ENCODE peak calls at places on chromosomes 2 and 18, in seven cellular contexts. Y is chondrocyte, Z is GM06990, D is A549, R is NB4, I is heart left ventricle, S is stomach. P is an unnamed sample.

GRCh38 chr2:229202646-229203045 is 68.4 kb downstream of the PID1 start:
- DNase-seq in I (no peak), Y (no peak), R (no peak), Z (no peak), D (no peak), S (no peak), P (no peak)

GRCh38 chr18:51390695-51391094 is 193.2 kb upstream of the MEX3C start:
- DNase-seq in R (no peak), Z (no peak), S (no peak), I (no peak), Y (no peak), D (no peak), P (no peak)

GRCh38 chr2:10918661-10919414 is 7.1 kb downstream of the KCNF1 start:
- DNase-seq in R (no peak), I (no peak), S (peak), Y (peak), Z (no peak), D (no peak), P (peak)

GRCh38 chr2:37507703-37508102 is 163.3 kb downstream of the QPCT start:
- DNase-seq in S (no peak), R (no peak), I (no peak), Z (no peak), Y (no peak), D (no peak), P (no peak)

GRCh38 chr2:65430515-65431416 is 1.6 kb downstream of the SPRED2 start:
- DNase-seq in Z (peak), D (peak), Y (no peak), S (peak), I (peak), R (peak), P (peak)

GRCh38 chr2:38245114-38245641 is 131.9 kb downstream of the ATL2 start:
- DNase-seq in I (no peak), R (no peak), Y (no peak), D (no peak), S (no peak), Z (no peak), P (peak)

GRCh38 chr18:5746844-5747243 is 148.5 kb downstream of the TMEM200C start:
- DNase-seq in Z (no peak), R (no peak), D (no peak), Y (no peak), I (no peak), S (no peak), P (no peak)

GRCh38 chr18:69220529-69220928 is 180.2 kb upstream of the DOK6 start:
- DNase-seq in D (no peak), R (no peak), I (no peak), Y (no peak), S (no peak), Z (no peak), P (no peak)

GRCh38 chr2:110818767-110819481 is 86.6 kb downstream of the ACOXL start:
- DNase-seq in Y (no peak), R (peak), S (no peak), I (no peak), Z (no peak), D (no peak), P (no peak)
- TF ChIP-seq CTCF in Y (peak), R (peak), S (no peak), I (no peak), Z (peak), D (no peak), P (no peak)

DNA sequence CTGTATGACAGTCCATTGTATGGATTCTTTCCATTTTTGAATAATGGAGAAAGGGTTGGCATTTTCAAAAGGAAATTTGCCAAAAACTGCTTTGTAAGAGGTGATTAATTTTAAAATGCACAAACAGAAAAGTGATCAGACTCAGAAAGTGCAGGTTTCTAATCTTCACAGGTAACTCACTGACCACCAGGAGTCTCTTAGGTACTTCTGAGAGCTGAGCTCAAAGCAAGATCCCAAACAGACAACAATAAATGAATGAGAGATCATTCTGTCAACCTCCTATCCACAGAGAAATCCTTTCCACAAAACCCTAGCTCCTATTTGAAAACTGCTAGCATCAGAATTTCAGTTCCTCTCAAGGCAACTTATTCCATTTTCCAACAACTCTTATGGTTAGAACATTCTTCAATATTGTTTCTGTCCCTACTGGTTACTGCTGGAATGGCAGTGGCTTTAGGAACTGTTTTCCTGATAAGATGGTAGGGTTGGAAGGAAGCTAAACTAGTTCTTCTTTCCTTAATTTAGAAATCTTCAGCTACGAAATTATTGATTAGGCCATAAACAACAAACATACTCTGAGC is 20.6 kb upstream of the HAAO start:
- DNase-seq in Z (no peak), D (peak), R (peak), Y (no peak), S (no peak), I (no peak), P (no peak)
- TF ChIP-seq CTCF in Z (peak), D (peak), R (peak), Y (peak), S (no peak), I (peak), P (peak)

DNA sequence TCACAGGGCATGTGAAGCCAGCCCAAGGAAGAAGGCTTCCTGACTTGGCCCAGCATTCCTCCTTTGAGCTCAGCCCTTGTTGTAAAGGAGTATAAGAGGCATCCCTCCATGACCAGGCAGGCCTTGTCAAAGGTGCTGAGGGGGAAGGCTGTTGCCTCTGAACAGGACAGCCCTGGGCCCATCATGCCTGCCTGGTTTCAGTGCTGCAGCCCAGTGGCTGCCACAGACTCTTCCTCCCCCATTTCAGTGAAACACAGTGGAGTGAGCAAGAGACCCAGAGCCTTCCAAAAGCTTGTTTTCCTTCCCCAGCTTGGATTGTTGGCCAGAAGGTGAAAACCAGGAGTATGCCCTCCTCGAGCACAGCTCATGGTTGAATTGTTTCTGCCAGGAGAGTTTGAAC is 19.9 kb upstream of the RPL37A start:
- DNase-seq in Y (no peak), D (no peak), I (no peak), R (no peak), S (no peak), Z (no peak), P (no peak)
- TF ChIP-seq CTCF in Y (no peak), D (no peak), I (no peak), R (no peak), S (no peak), Z (no peak), P (no peak)

GRCh38 chr2:1979101-1979500 is 234.8 kb upstream of the PXDN start:
- DNase-seq in S (no peak), D (no peak), Z (no peak), R (peak), Y (no peak), I (no peak), P (no peak)
- TF ChIP-seq CTCF in S (no peak), D (no peak), Z (no peak), R (no peak), Y (no peak), I (no peak), P (no peak)

GRCh38 chr2:14631676-14632075 is 841 bp upstream of the LRATD1 start:
- DNase-seq in S (no peak), I (no peak), R (no peak), D (no peak), Y (no peak), Z (no peak), P (no peak)

GRCh38 chr2:14634223-14634884 is 1.8 kb downstream of the LRATD1 start:
- DNase-seq in R (no peak), S (peak), Z (no peak), Y (peak), D (peak), I (peak), P (peak)

GRCh38 chr2:14633031-14633430 is 514 bp downstream of the LRATD1 start:
- DNase-seq in Y (no peak), R (no peak), Z (no peak), D (no peak), I (no peak), S (peak), P (peak)

GRCh38 chr2:14633451-14634211 is 1.1 kb downstream of the LRATD1 start:
- DNase-seq in D (no peak), I (no peak), Z (no peak), R (no peak), S (no peak), Y (no peak), P (peak)

DNA sequence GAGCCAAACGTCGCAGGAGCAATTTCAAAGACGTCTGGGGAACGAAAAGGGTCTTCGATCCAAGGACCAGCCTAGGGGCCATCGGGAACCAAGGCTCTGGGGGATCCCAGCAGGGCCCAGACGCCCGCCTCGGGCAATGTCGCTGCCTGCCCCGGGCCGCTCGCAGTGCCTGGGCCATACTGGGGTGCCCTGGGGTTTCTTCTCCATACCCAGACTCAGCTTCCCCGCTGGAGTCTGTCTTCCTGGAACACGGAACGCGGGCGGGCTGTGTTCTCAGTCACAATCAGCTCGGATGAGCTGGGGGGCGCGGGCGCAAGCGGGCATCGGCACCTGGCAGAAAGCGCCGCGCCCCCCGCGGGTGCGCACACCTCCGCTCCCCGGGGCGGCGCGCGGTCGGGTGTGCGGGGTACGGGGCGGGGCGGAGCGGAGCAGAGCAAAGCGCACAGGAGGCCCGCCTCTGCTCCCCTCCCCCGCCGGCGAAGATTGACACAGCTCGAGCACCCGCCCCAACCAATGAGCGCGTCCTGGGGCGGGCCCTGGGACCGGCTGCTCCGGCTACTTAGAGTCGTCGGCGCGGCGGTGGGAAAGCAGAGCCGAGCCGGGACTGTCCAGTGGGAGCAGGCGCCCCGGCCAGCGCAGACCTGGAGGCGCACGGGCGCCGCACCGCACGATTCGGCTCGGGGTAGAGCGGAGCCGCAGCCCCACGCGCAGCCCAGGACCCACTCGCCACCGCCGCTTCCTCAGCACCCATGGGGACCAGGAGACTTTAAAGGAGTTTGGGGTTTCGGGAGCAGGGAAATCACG is at the start of gene LRATD1:
- DNase-seq in S (peak), R (no peak), Y (no peak), Z (no peak), I (peak), D (peak), P (peak)
- TF ChIP-seq CTCF in S (no peak), R (no peak), Y (no peak), Z (no peak), I (no peak), D (no peak), P (no peak)

DNA sequence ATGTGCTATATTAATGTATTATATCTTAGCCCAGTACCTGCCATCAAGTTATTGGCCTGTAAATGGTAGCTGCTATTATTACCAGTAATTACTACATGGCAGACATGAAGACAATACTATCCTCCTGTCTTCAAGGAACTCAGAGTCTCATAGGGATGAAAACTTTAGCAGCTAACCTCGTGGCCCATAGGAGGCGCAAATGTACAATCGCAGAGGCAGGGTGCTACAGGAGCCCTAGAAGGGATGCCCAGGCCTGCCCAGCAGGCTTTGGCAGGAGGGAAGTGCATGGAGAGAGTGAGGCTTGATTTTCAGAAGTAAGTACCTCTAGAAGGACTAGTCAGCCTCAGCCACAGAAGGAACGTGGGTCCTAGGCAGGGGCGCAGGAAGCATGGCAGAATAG is 44.7 kb upstream of the KIDINS220 start:
- DNase-seq in D (no peak), S (no peak), R (peak), Z (no peak), I (no peak), Y (no peak), P (peak)
- TF ChIP-seq CTCF in D (peak), S (no peak), R (peak), Z (peak), I (no peak), Y (peak), P (no peak)

DNA sequence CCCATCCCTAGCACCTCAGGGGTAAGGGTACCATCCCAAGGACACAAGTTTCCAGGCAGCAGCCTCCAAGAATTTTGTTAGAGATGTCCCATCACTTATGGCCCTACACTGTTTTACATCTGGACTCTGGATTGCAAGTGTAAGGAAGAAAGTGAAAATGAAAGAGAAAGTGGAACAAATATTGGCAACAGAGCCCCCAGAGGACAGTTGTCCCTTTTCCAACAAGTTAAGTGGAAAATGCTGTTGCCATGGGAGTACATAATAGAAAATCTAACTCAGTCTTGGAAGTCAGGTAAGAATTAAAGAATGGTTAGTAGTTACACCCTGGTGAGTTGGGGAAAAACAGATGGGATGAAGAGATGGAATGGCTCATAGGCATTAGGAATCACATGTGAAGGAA is 50.6 kb downstream of the TTC21B start:
- DNase-seq in D (no peak), S (no peak), R (peak), Y (no peak), I (no peak), Z (no peak), P (no peak)
- TF ChIP-seq CTCF in D (no peak), S (no peak), R (no peak), Y (peak), I (peak), Z (no peak), P (no peak)

GRCh38 chr2:141906673-141907072 is 224.1 kb downstream of the LRP1B start:
- DNase-seq in Z (no peak), D (no peak), I (no peak), S (no peak), R (no peak), Y (no peak), P (no peak)

DNA sequence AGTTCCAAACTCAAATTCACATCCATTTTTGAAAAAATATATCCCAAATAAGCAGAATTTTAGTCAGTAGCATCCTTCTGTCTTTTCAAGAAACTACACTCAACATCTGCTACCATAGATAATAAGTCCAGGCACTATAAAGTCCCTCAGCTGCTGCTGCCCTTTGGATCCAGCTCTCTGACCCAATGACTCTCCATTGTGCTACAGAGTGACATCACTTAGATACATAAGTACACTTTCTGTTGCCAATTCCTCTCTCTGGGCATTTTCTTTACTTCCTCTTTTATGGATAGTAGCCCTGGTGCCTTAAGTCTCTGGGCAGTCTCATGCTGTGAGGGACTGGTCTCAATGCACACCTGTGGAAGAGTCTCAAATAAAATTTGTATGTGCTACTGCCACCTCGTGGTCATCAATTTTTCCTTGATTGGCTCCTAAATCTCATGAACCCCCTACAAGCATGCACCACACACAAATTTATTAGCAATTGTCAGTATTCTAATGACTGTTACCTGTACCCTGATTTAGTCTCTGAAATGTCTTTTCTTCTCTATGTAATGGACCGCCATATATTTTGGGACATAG is 219.2 kb downstream of the LRP1B start:
- DNase-seq in Y (no peak), R (peak), I (no peak), Z (peak), D (no peak), S (peak), P (peak)
- TF ChIP-seq CTCF in Y (peak), R (peak), I (peak), Z (peak), D (peak), S (no peak), P (peak)

GRCh38 chr18:37684590-37684989 is 119.0 kb upstream of the CELF4 start:
- DNase-seq in I (no peak), D (no peak), Y (no peak), R (peak), S (no peak), Z (no peak), P (no peak)
- TF ChIP-seq CTCF in I (no peak), D (no peak), Y (no peak), R (peak), S (no peak), Z (no peak), P (no peak)